ENCODE peak calls at places on chromosomes 6 and 20, in five cellular contexts. K is colonic mucosa; G is lower lobe of right lung; Z is kidney; B is CD4-positive, alpha-beta T cell. X is an unnamed sample.

GRCh38 chr6:101730954-101731353 is 337.4 kb downstream of the GRIK2 start:
- DNase-seq in K (no peak), G (no peak), Z (no peak), B (no peak), X (no peak)

GRCh38 chr20:32574296-32575226 is 10.6 kb downstream of the NOL4L start:
- DNase-seq in K (no peak), G (no peak), Z (peak; percentile 69), B (no peak), X (no peak)

GRCh38 chr6:169099411-169100202 is 154.0 kb downstream of the THBS2 start:
- DNase-seq in K (no peak), G (no peak), Z (no peak), B (no peak), X (no peak)

GRCh38 chr6:121135425-121135824 is 198.9 kb downstream of the TBC1D32 start:
- DNase-seq in K (no peak), G (no peak), Z (no peak), B (no peak), X (no peak)

GRCh38 chr6:45001663-45002062 is 326.5 kb upstream of the RUNX2 start:
- DNase-seq in K (no peak), G (no peak), Z (no peak), B (no peak), X (no peak)

GRCh38 chr6:155303361-155303870 is 10.9 kb downstream of the TFB1M start:
- DNase-seq in K (no peak), G (no peak), Z (no peak), B (no peak), X (no peak)

GRCh38 chr6:138455746-138456392 is 43.4 kb downstream of the NHSL1 start:
- DNase-seq in K (no peak), G (no peak), Z (no peak), B (no peak), X (no peak)

GRCh38 chr20:9375221-9375681 is 139.1 kb upstream of the LAMP5 start:
- DNase-seq in K (no peak), G (no peak), Z (no peak), B (no peak), X (no peak)

GRCh38 chr6:144321839-144322591 is 36.9 kb downstream of the UTRN start:
- DNase-seq in K (no peak), G (no peak), Z (no peak), B (no peak), X (no peak)

GRCh38 chr20:38127011-38127621 is 38.0 kb downstream of the TGM2 start:
- DNase-seq in K (no peak), G (peak; percentile 41), Z (peak; percentile 77), B (no peak), X (no peak)
- H3K27ac ChIP-seq in K (peak overlapping the region; percentile 60), G (peak overlapping the region; percentile 66), Z (peak overlapping the region; percentile 25), B (no peak overlapping the region), X (peak overlapping the region; percentile 3)

GRCh38 chr6:42316390-42316970 is 98.8 kb upstream of the MRPS10 start:
- DNase-seq in K (peak; percentile 77), G (peak; percentile 54), Z (peak; percentile 2), B (no peak), X (no peak)

GRCh38 chr6:42313941-42314570 is 96.4 kb upstream of the MRPS10 start:
- DNase-seq in K (no peak), G (no peak), Z (peak; percentile 18), B (no peak), X (no peak)

GRCh38 chr6:42314571-42314950 is 96.9 kb upstream of the MRPS10 start:
- DNase-seq in K (no peak), G (no peak), Z (peak; percentile 4), B (no peak), X (no peak)

GRCh38 chr6:42315991-42316378 is 98.3 kb upstream of the MRPS10 start:
- DNase-seq in K (peak; percentile 38), G (no peak), Z (peak; percentile 81), B (no peak), X (no peak)

GRCh38 chr6:42315220-42315990 is 97.7 kb upstream of the MRPS10 start:
- DNase-seq in K (no peak), G (no peak), Z (peak; percentile 24), B (no peak), X (no peak)
- H3K27ac ChIP-seq in K (peak overlapping the region; percentile 44), G (no peak overlapping the region), Z (no peak overlapping the region), B (no peak overlapping the region), X (no peak overlapping the region)

GRCh38 chr6:136192917-136193316 is 57.2 kb downstream of the MTFR2 start:
- DNase-seq in K (no peak), G (no peak), Z (no peak), B (no peak), X (no peak)
- H3K27ac ChIP-seq in K (no peak overlapping the region), G (no peak overlapping the region), Z (no peak overlapping the region), B (no peak overlapping the region), X (no peak overlapping the region)

DNA sequence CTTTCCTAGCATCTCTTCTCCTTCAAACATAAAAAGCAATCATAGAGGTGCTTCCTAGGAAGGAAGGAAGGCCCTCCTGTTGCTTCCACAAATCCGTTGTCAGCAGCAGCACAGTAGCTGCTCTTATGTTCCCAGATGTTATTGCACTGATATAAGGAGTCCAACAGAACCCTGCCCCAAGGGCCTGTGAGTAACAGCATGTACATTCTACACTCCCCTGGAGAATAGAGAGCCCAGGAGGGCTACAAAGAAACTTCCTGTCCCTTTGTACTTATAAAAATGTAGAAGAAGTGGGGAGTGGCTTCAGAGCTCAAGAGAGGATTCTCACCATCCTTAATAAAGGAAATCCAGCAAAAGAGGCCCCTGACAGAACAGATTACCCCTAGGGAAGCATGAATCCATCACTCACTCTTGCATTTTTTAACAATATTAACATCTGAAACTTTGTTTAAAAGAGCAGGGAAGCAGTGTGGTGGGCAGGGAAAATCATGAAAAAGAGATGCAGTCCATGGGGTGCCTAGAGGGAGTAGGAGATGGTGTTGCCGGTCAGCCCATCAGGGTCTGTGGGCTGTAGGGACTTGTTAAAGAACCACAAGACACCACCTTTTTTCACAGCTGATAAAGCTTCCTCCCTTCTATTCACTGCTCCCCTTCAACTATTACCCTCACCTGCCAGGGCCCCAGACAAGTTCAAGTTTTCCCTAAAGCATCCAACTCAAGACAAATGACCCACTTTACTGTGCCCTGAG is 104.5 kb upstream of the ADGRF1 start:
- DNase-seq in K (no peak), G (no peak), Z (no peak), B (no peak), X (no peak)
- H3K27ac ChIP-seq in K (no peak overlapping the region), G (no peak overlapping the region), Z (no peak overlapping the region), B (no peak overlapping the region), X (no peak overlapping the region)

GRCh38 chr6:99282479-99283062 is 66.9 kb downstream of the FAXC start:
- DNase-seq in K (no peak), G (no peak), Z (no peak), B (no peak), X (no peak)
- H3K27ac ChIP-seq in K (no peak overlapping the region), G (no peak overlapping the region), Z (no peak overlapping the region), B (no peak overlapping the region), X (no peak overlapping the region)

GRCh38 chr6:140487586-140487985 is 1113.1 kb upstream of the CITED2 start:
- DNase-seq in K (no peak), G (no peak), Z (no peak), B (no peak), X (no peak)
- H3K27ac ChIP-seq in K (no peak overlapping the region), G (no peak overlapping the region), Z (no peak overlapping the region), B (no peak overlapping the region), X (no peak overlapping the region)

GRCh38 chr20:1758765-1759164 is 101.2 kb upstream of the SIRPG start:
- DNase-seq in K (no peak), G (no peak), Z (no peak), B (no peak), X (no peak)
- H3K27ac ChIP-seq in K (peak overlapping the region; percentile 75), G (no peak overlapping the region), Z (peak overlapping the region; percentile 51), B (no peak overlapping the region), X (no peak overlapping the region)